ENCODE peak calls at places on chromosomes 6 and 20, in five cellular contexts. One of them, this sample, is unnamed.

GRCh38 chr6:40138273-40138720 is 204.0 kb upstream of the MOCS1 start:
- DNase-seq in HCT116: no peak
- DNase-seq in K562: peak
- DNase-seq in HepG2: peak
- DNase-seq in GM12878: peak
- DNase-seq in this sample: no peak

GRCh38 chr6:128713461-128713860 is 169.5 kb upstream of the LAMA2 start:
- DNase-seq in HCT116: no peak
- DNase-seq in K562: no peak
- DNase-seq in HepG2: no peak
- DNase-seq in GM12878: no peak
- DNase-seq in this sample: peak

GRCh38 chr20:20549699-20550098 is 162.7 kb downstream of the RALGAPA2 start:
- DNase-seq in HCT116: peak
- DNase-seq in K562: no peak
- DNase-seq in HepG2: peak
- DNase-seq in GM12878: no peak
- DNase-seq in this sample: no peak

GRCh38 chr6:154847318-154847717 is 114.1 kb downstream of the SCAF8 start:
- DNase-seq in HCT116: no peak
- DNase-seq in K562: no peak
- DNase-seq in HepG2: no peak
- DNase-seq in GM12878: no peak
- DNase-seq in this sample: no peak

GRCh38 chr6:14035448-14035847 is 82.1 kb upstream of the CD83 start:
- DNase-seq in HCT116: no peak
- DNase-seq in K562: no peak
- DNase-seq in HepG2: no peak
- DNase-seq in GM12878: no peak
- DNase-seq in this sample: no peak

GRCh38 chr6:50543666-50544065 is 169.7 kb upstream of the TFAP2D start:
- DNase-seq in HCT116: no peak
- DNase-seq in K562: no peak
- DNase-seq in HepG2: no peak
- DNase-seq in GM12878: no peak
- DNase-seq in this sample: no peak

GRCh38 chr6:132669690-132670291 is 10.8 kb upstream of the TAAR1 start:
- DNase-seq in HCT116: peak
- DNase-seq in K562: peak
- DNase-seq in HepG2: peak
- DNase-seq in GM12878: no peak
- DNase-seq in this sample: peak

GRCh38 chr20:47319517-47320252 is 36.8 kb downstream of the ZMYND8 start:
- DNase-seq in HCT116: peak
- DNase-seq in K562: peak
- DNase-seq in HepG2: no peak
- DNase-seq in GM12878: no peak
- DNase-seq in this sample: no peak

GRCh38 chr6:71124340-71124739 is 164.3 kb upstream of the OGFRL1 start:
- DNase-seq in HCT116: no peak
- DNase-seq in K562: no peak
- DNase-seq in HepG2: no peak
- DNase-seq in GM12878: no peak
- DNase-seq in this sample: no peak

GRCh38 chr6:127937102-127937501 is 36.2 kb upstream of the THEMIS start:
- DNase-seq in HCT116: no peak
- DNase-seq in K562: no peak
- DNase-seq in HepG2: no peak
- DNase-seq in GM12878: no peak
- DNase-seq in this sample: no peak

GRCh38 chr6:92364948-92365386 is 1054.4 kb downstream of the EPHA7 start:
- DNase-seq in HCT116: no peak
- DNase-seq in K562: no peak
- DNase-seq in HepG2: peak
- DNase-seq in GM12878: no peak
- DNase-seq in this sample: no peak

GRCh38 chr6:157233686-157234085 is 89.6 kb downstream of the TMEM242 start:
- DNase-seq in HCT116: no peak
- DNase-seq in K562: no peak
- DNase-seq in HepG2: no peak
- DNase-seq in GM12878: no peak
- DNase-seq in this sample: no peak

GRCh38 chr6:163566056-163566455 is 151.5 kb downstream of the QKI start:
- DNase-seq in HCT116: no peak
- DNase-seq in K562: no peak
- DNase-seq in HepG2: no peak
- DNase-seq in GM12878: no peak
- DNase-seq in this sample: no peak

GRCh38 chr20:46123482-46124245 is 5.5 kb downstream of the CD40 start:
- DNase-seq in HCT116: no peak
- DNase-seq in K562: no peak
- DNase-seq in HepG2: no peak
- DNase-seq in GM12878: no peak
- DNase-seq in this sample: no peak

GRCh38 chr6:87472525-87473418 is at the start of gene SLC35A1:
- DNase-seq in HCT116: peak
- DNase-seq in K562: peak
- DNase-seq in HepG2: peak
- DNase-seq in GM12878: peak
- DNase-seq in this sample: peak

GRCh38 chr6:87473419-87473903 is 687 bp downstream of the SLC35A1 start:
- DNase-seq in HCT116: no peak
- DNase-seq in K562: no peak
- DNase-seq in HepG2: peak
- DNase-seq in GM12878: peak
- DNase-seq in this sample: no peak
- TF ChIP-seq ZBTB33 in HCT116: no peak
- TF ChIP-seq ZBTB33 in K562: no peak
- TF ChIP-seq ZBTB33 in HepG2: no peak
- TF ChIP-seq ZBTB33 in GM12878: no peak
- TF ChIP-seq ZBTB33 in this sample: no peak

DNA sequence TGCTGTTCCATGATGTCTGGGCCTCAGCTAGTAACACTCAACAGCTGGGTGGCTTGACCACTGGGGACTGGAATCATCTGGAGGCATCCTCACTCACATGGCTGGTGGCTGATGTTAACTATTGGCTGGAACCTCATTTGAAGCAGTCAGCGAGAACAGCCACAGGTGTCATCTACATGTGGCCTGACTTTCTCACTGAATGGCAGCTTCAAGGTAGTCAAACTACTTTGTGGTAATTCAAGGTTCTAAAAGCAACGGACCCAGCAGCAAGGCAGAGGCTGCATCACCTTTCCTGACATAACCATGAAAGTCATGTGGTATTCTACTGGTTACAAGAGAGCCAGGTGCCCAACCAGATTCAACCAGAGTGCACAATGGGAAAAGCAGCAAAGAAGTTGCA is 115.9 kb upstream of the DST start:
- DNase-seq in HCT116: no peak
- DNase-seq in K562: no peak
- DNase-seq in HepG2: no peak
- DNase-seq in GM12878: no peak
- DNase-seq in this sample: no peak
- H3K27ac ChIP-seq in HCT116: peak
- H3K27ac ChIP-seq in K562: no peak
- H3K27ac ChIP-seq in HepG2: no peak
- H3K27ac ChIP-seq in GM12878: peak
- H3K27ac ChIP-seq in this sample: no peak

GRCh38 chr6:112141707-112142106 is 54.3 kb downstream of the FAM229B start:
- DNase-seq in HCT116: no peak
- DNase-seq in K562: no peak
- DNase-seq in HepG2: no peak
- DNase-seq in GM12878: no peak
- DNase-seq in this sample: no peak
- TF ChIP-seq ZBTB33 in HCT116: no peak
- TF ChIP-seq ZBTB33 in K562: no peak
- TF ChIP-seq ZBTB33 in HepG2: no peak
- TF ChIP-seq ZBTB33 in GM12878: no peak
- TF ChIP-seq ZBTB33 in this sample: no peak

GRCh38 chr20:1816384-1817381 is 78.5 kb upstream of the SIRPA start:
- DNase-seq in HCT116: no peak
- DNase-seq in K562: no peak
- DNase-seq in HepG2: no peak
- DNase-seq in GM12878: no peak
- DNase-seq in this sample: no peak
- H3K27ac ChIP-seq in HCT116: no peak
- H3K27ac ChIP-seq in K562: no peak
- H3K27ac ChIP-seq in HepG2: no peak
- H3K27ac ChIP-seq in GM12878: no peak
- H3K27ac ChIP-seq in this sample: no peak